ENCODE peak calls at places on chromosome 14, in four cellular contexts. G is HepG2, X is GM12878, W is H1. F is an unnamed sample.

GRCh38 chr14:74579447-74580274 is 32.4 kb downstream of the LTBP2 start:
- DNase-seq in G (peak), X (no peak), W (no peak), F (no peak)

GRCh38 chr14:37320106-37320505 is 122.4 kb downstream of the MIPOL1 start:
- DNase-seq in G (no peak), X (no peak), W (no peak), F (no peak)

GRCh38 chr14:104753528-104754212 is 723 bp downstream of the SIVA1 start:
- DNase-seq in G (no peak), X (no peak), W (no peak), F (no peak)

GRCh38 chr14:56324831-56325230 is 206.6 kb downstream of the PELI2 start:
- DNase-seq in G (no peak), X (no peak), W (no peak), F (no peak)

GRCh38 chr14:77303417-77304156 is 17.1 kb downstream of the POMT2 start:
- DNase-seq in G (peak), X (no peak), W (no peak), F (peak)

GRCh38 chr14:67428501-67429031 is 16.6 kb upstream of the PLEK2 start:
- DNase-seq in G (peak), X (no peak), W (no peak), F (no peak)

GRCh38 chr14:89085154-89086059 is 261.0 kb downstream of the TTC8 start:
- DNase-seq in G (no peak), X (no peak), W (no peak), F (no peak)

GRCh38 chr14:34824826-34825225 is 50.3 kb downstream of the BAZ1A start:
- DNase-seq in G (no peak), X (no peak), W (no peak), F (no peak)

GRCh38 chr14:59161571-59162175 is 26.8 kb upstream of the DAAM1 start:
- DNase-seq in G (peak), X (no peak), W (no peak), F (peak)

GRCh38 chr14:103667671-103668070 is 38.7 kb downstream of the KLC1 start:
- DNase-seq in G (no peak), X (no peak), W (no peak), F (no peak)

GRCh38 chr14:100653409-100653808 is 66.2 kb upstream of the BEGAIN start:
- DNase-seq in G (no peak), X (no peak), W (peak), F (peak)

GRCh38 chr14:101126376-101127130 is 223.0 kb upstream of the RTL1 start:
- DNase-seq in G (no peak), X (no peak), W (no peak), F (no peak)

GRCh38 chr14:77000340-77001235 is 27.9 kb downstream of the IRF2BPL start:
- DNase-seq in G (no peak), X (no peak), W (no peak), F (no peak)

GRCh38 chr14:72892879-72893635 is 844 bp downstream of the DPF3 start:
- DNase-seq in G (no peak), X (no peak), W (peak), F (peak)

GRCh38 chr14:76773188-76773885 is 12.1 kb downstream of the VASH1 start:
- DNase-seq in G (peak), X (no peak), W (no peak), F (peak)

GRCh38 chr14:95840094-95840493 is 36.5 kb upstream of the TUNAR start:
- DNase-seq in G (no peak), X (no peak), W (peak), F (no peak)
- TF ChIP-seq HDAC2 in G (no peak), X (no peak), W (no peak), F (no peak)

GRCh38 chr14:21097616-21098133 is 780 bp downstream of the ZNF219 start:
- DNase-seq in G (no peak), X (no peak), W (no peak), F (no peak)
- TF ChIP-seq JUND in G (no peak), X (no peak), W (no peak), F (no peak)

GRCh38 chr14:63964063-63964462 is 111.3 kb downstream of the SYNE2 start:
- DNase-seq in G (no peak), X (no peak), W (no peak), F (no peak)

GRCh38 chr14:63960926-63961567 is 108.2 kb downstream of the SYNE2 start:
- DNase-seq in G (no peak), X (no peak), W (no peak), F (no peak)

GRCh38 chr14:63966407-63966806 is 113.6 kb downstream of the SYNE2 start:
- DNase-seq in G (no peak), X (no peak), W (no peak), F (no peak)

GRCh38 chr14:63962896-63963295 is 110.1 kb downstream of the SYNE2 start:
- DNase-seq in G (no peak), X (no peak), W (no peak), F (no peak)
- TF ChIP-seq HDAC2 in G (no peak), X (no peak), W (no peak), F (no peak)

GRCh38 chr14:68637106-68638021 is 155.5 kb downstream of the ZFP36L1 start:
- DNase-seq in G (no peak), X (no peak), W (peak), F (no peak)
- TF ChIP-seq JUND in G (no peak), X (no peak), W (no peak), F (no peak)

DNA sequence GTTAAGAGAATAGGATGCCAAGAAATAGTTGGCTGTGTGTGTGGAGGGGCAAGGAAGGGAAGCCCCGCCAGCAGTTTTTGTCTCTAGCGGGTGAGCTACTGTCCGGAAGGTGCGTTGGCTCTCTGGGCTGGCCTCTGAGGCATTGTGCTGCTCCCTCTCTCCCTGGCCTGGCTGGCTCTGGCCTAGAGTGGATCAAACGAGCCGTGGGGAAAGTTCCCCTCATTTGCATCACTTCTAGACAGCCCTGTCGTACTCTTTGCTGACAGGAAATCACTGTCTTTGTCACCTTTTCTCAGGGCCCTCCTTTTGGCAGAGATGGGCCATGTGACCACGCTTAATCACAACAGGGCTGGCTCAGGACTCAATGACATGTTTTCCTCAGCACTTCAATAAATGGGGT is 236.1 kb upstream of the NPAS3 start:
- DNase-seq in G (no peak), X (no peak), W (no peak), F (no peak)
- TF ChIP-seq HDAC2 in G (no peak), X (no peak), W (no peak), F (no peak)

GRCh38 chr14:51460051-51460450 is 191.7 kb upstream of the FRMD6 start:
- DNase-seq in G (no peak), X (no peak), W (no peak), F (no peak)

GRCh38 chr14:51462182-51462581 is 189.5 kb upstream of the FRMD6 start:
- DNase-seq in G (no peak), X (no peak), W (no peak), F (no peak)

GRCh38 chr14:51457858-51458562 is 193.7 kb upstream of the FRMD6 start:
- DNase-seq in G (no peak), X (no peak), W (no peak), F (no peak)

GRCh38 chr14:51455041-51455835 is 196.5 kb upstream of the FRMD6 start:
- DNase-seq in G (no peak), X (no peak), W (no peak), F (no peak)

DNA sequence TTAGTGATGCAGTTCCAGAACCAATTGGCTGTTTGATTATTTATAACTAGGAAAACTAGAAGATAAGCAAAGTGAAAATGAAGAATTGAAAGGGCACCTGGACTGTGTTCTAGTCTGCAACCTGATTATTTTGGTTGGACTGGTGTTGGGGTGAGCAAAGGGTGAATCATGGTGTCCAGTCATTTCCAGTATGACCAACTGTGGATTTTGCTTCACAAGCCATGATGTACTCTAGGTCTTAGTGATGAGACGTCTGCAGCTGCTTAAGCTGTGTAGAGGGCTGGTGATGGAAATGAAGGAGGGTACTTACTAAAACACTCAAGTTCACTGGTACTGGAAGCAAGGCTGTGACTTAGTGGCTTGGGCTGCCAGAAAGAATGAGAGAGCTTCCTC is 193.2 kb upstream of the FRMD6 start:
- DNase-seq in G (no peak), X (no peak), W (no peak), F (no peak)
- TF ChIP-seq JUND in G (no peak), X (no peak), W (no peak), F (no peak)

DNA sequence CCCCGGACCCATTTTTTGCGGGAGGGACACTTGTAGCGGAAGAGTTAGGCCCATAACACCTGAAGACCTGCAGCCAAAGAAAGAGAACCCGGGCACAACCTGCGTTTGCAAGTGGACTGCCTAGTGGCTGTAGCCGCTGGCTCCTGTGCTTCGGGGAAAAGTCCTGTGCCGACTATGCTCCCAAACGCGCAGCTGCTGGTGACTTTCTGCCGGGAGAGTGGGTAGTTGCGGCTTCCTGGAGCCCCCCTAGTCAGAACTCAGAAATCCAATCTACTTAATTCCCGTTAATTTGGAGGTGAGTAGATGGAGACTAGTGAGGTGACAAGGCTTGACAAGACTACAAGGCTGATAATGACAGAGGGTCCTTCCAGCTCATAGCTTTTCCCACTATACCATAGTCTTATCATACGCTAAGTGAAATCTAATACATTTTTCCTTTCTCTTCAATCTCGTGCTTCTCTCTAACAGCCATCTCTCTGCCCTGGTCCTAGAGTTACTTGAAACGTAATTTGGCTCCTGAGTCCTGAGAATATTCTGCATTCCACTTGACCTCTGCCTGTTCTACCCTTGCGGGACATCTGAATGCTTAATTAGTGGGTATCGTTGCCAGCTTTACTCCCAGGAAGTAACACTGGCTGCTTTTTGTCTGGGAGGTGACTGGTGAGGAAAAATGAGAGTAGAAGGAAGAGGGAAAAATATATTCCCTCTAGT is 535 bp downstream of the MTHFD1 start:
- DNase-seq in G (peak), X (no peak), W (no peak), F (peak)
- TF ChIP-seq HDAC2 in G (no peak), X (no peak), W (no peak), F (peak)

GRCh38 chr14:99062772-99063418 is 209.1 kb downstream of the BCL11B start:
- DNase-seq in G (no peak), X (no peak), W (peak), F (no peak)

GRCh38 chr14:99064262-99064954 is 207.6 kb downstream of the BCL11B start:
- DNase-seq in G (no peak), X (no peak), W (peak), F (no peak)

GRCh38 chr14:99065551-99065950 is 206.4 kb downstream of the BCL11B start:
- DNase-seq in G (no peak), X (no peak), W (peak), F (no peak)

GRCh38 chr14:99063620-99064225 is 208.3 kb downstream of the BCL11B start:
- DNase-seq in G (no peak), X (no peak), W (peak), F (no peak)

GRCh38 chr14:99062216-99062615 is 209.8 kb downstream of the BCL11B start:
- DNase-seq in G (no peak), X (no peak), W (no peak), F (no peak)
- TF ChIP-seq JUND in G (no peak), X (no peak), W (no peak), F (no peak)

GRCh38 chr14:94654071-94654974 is 42.1 kb downstream of the SERPINA3 start:
- DNase-seq in G (peak), X (no peak), W (no peak), F (no peak)
- TF ChIP-seq HDAC2 in G (no peak), X (no peak), W (no peak), F (no peak)

DNA sequence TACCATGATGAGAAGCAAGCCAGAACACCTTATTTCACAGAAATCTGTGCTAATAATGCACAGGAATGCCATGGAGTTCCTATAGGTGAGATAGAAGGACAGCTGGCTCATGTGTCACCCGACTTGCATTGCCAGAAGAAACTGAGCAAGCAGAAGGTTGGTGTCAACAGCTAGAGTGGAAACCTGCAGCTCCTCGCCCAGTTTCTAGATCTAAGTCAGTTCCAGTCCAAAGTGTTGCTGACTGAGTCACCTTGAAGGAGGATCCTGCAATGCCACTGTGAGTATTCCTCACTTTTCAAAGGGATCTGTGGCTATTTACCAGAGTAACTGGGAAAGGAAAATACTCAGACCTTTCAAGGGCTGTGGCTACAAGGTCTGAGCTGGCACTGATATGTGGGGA is 17.1 kb downstream of the CDKL1 start:
- DNase-seq in G (no peak), X (no peak), W (no peak), F (no peak)
- TF ChIP-seq JUND in G (no peak), X (no peak), W (no peak), F (no peak)

F was measured in K562.